ENCODE peak calls at places on chromosomes 1 and 21, in four cellular contexts. One of them, this sample, is unnamed.

GRCh38 chr1:43711524-43712386 is 4.4 kb downstream of the ST3GAL3 start:
- DNase-seq in SK-N-SH: no peak
- DNase-seq in HepG2: no peak
- DNase-seq in K562: no peak
- DNase-seq in this sample: no peak

GRCh38 chr1:228074954-228075730 is 7.4 kb upstream of the ARF1 start:
- DNase-seq in SK-N-SH: no peak
- DNase-seq in HepG2: no peak
- DNase-seq in K562: no peak
- DNase-seq in this sample: no peak

GRCh38 chr1:19955529-19956170 is 23.8 kb downstream of the PLA2G2A start:
- DNase-seq in SK-N-SH: no peak
- DNase-seq in HepG2: no peak
- DNase-seq in K562: no peak
- DNase-seq in this sample: no peak

GRCh38 chr1:2575801-2576663 is 10.5 kb upstream of the PRXL2B start:
- DNase-seq in SK-N-SH: no peak
- DNase-seq in HepG2: peak; percentile 78
- DNase-seq in K562: no peak
- DNase-seq in this sample: no peak

GRCh38 chr1:147515046-147515869 is 26.0 kb upstream of the BCL9 start:
- DNase-seq in SK-N-SH: no peak
- DNase-seq in HepG2: peak; percentile 87
- DNase-seq in K562: no peak
- DNase-seq in this sample: peak; percentile 62

GRCh38 chr1:18108313-18109057 is 887 bp downstream of the IGSF21 start:
- DNase-seq in SK-N-SH: peak; percentile 49
- DNase-seq in HepG2: no peak
- DNase-seq in K562: no peak
- DNase-seq in this sample: no peak

GRCh38 chr1:7560128-7560527 is 211.0 kb upstream of the VAMP3 start:
- DNase-seq in SK-N-SH: no peak
- DNase-seq in HepG2: no peak
- DNase-seq in K562: no peak
- DNase-seq in this sample: no peak

GRCh38 chr1:30682396-30683275 is 40.7 kb downstream of the MATN1 start:
- DNase-seq in SK-N-SH: no peak
- DNase-seq in HepG2: no peak
- DNase-seq in K562: no peak
- DNase-seq in this sample: no peak

GRCh38 chr21:42341776-42342542 is 8.8 kb downstream of the TFF2 start:
- DNase-seq in SK-N-SH: no peak
- DNase-seq in HepG2: no peak
- DNase-seq in K562: no peak
- DNase-seq in this sample: no peak

GRCh38 chr21:36550761-36551160 is 70.8 kb upstream of the CLDN14 start:
- DNase-seq in SK-N-SH: no peak
- DNase-seq in HepG2: no peak
- DNase-seq in K562: no peak
- DNase-seq in this sample: no peak

GRCh38 chr1:125085720-125086591 is 3901.2 kb downstream of the SRGAP2C start:
- DNase-seq in SK-N-SH: no peak
- DNase-seq in HepG2: no peak
- DNase-seq in K562: no peak
- DNase-seq in this sample: no peak

GRCh38 chr1:21590116-21590905 is 78.8 kb downstream of the RAP1GAP start:
- DNase-seq in SK-N-SH: peak; percentile 84
- DNase-seq in HepG2: no peak
- DNase-seq in K562: no peak
- DNase-seq in this sample: no peak

GRCh38 chr1:183515002-183515689 is 42.8 kb downstream of the SMG7 start:
- DNase-seq in SK-N-SH: no peak
- DNase-seq in HepG2: no peak
- DNase-seq in K562: no peak
- DNase-seq in this sample: no peak

GRCh38 chr1:203381151-203381751 is 30.3 kb upstream of the FMOD start:
- DNase-seq in SK-N-SH: no peak
- DNase-seq in HepG2: no peak
- DNase-seq in K562: no peak
- DNase-seq in this sample: no peak

GRCh38 chr1:203379831-203380230 is 28.9 kb upstream of the FMOD start:
- DNase-seq in SK-N-SH: no peak
- DNase-seq in HepG2: no peak
- DNase-seq in K562: no peak
- DNase-seq in this sample: no peak

GRCh38 chr1:203374023-203374422 is 23.1 kb upstream of the FMOD start:
- DNase-seq in SK-N-SH: no peak
- DNase-seq in HepG2: no peak
- DNase-seq in K562: no peak
- DNase-seq in this sample: no peak

GRCh38 chr1:203380395-203381150 is 29.7 kb upstream of the FMOD start:
- DNase-seq in SK-N-SH: no peak
- DNase-seq in HepG2: no peak
- DNase-seq in K562: no peak
- DNase-seq in this sample: no peak

GRCh38 chr1:203378529-203379271 is 27.8 kb upstream of the FMOD start:
- DNase-seq in SK-N-SH: no peak
- DNase-seq in HepG2: no peak
- DNase-seq in K562: no peak
- DNase-seq in this sample: no peak
- TF ChIP-seq ELF1 in SK-N-SH: no peak
- TF ChIP-seq ELF1 in HepG2: no peak
- TF ChIP-seq ELF1 in K562: no peak
- TF ChIP-seq ELF1 in this sample: no peak

GRCh38 chr1:87130437-87130836 is 198.2 kb upstream of the LMO4 start:
- DNase-seq in SK-N-SH: no peak
- DNase-seq in HepG2: no peak
- DNase-seq in K562: peak; percentile 22
- DNase-seq in this sample: no peak

GRCh38 chr1:87132664-87133000 is 196.0 kb upstream of the LMO4 start:
- DNase-seq in SK-N-SH: no peak
- DNase-seq in HepG2: no peak
- DNase-seq in K562: no peak
- DNase-seq in this sample: no peak

GRCh38 chr1:87129606-87130005 is 199.1 kb upstream of the LMO4 start:
- DNase-seq in SK-N-SH: no peak
- DNase-seq in HepG2: no peak
- DNase-seq in K562: no peak
- DNase-seq in this sample: no peak

GRCh38 chr1:87134061-87134460 is 194.6 kb upstream of the LMO4 start:
- DNase-seq in SK-N-SH: no peak
- DNase-seq in HepG2: no peak
- DNase-seq in K562: no peak
- DNase-seq in this sample: no peak

GRCh38 chr1:87131809-87132663 is 196.6 kb upstream of the LMO4 start:
- DNase-seq in SK-N-SH: peak; percentile 89
- DNase-seq in HepG2: peak; percentile 47
- DNase-seq in K562: peak; percentile 83
- DNase-seq in this sample: peak; percentile 35
- H3K27ac ChIP-seq in SK-N-SH: no peak overlapping the region
- H3K27ac ChIP-seq in HepG2: no peak overlapping the region
- H3K27ac ChIP-seq in K562: no peak overlapping the region
- H3K27ac ChIP-seq in this sample: no peak overlapping the region

GRCh38 chr1:111880866-111881837 is 108.3 kb downstream of the KCND3 start:
- DNase-seq in SK-N-SH: peak; percentile 52
- DNase-seq in HepG2: no peak
- DNase-seq in K562: no peak
- DNase-seq in this sample: no peak
- TF ChIP-seq ELF1 in SK-N-SH: no peak
- TF ChIP-seq ELF1 in HepG2: no peak
- TF ChIP-seq ELF1 in K562: no peak
- TF ChIP-seq ELF1 in this sample: no peak

DNA sequence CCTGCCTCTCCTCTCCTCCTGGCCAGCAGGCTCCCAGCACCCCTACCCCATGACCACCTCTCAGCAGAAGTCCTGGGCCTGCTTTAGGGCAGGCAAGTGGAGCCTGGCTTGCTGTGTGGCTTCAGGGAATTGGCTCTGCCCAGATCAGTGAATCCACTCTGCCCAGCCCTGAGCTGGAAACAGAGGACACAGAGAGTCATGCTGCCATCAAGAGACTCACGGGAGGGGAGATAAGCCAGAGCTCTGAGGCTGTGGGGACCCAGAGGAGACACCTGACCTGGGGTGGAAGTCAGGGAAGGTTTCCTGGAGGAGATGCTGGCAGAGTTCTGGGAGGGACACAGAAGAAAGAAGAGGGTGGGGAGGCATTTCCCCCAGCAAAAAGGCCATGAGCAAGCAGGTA is 54.2 kb downstream of the GLIS1 start:
- DNase-seq in SK-N-SH: no peak
- DNase-seq in HepG2: no peak
- DNase-seq in K562: no peak
- DNase-seq in this sample: no peak
- H3K27ac ChIP-seq in SK-N-SH: no peak overlapping the region
- H3K27ac ChIP-seq in HepG2: no peak overlapping the region
- H3K27ac ChIP-seq in K562: no peak overlapping the region
- H3K27ac ChIP-seq in this sample: no peak overlapping the region

GRCh38 chr1:219518168-219518905 is 94.6 kb downstream of the ZC3H11B start:
- DNase-seq in SK-N-SH: peak; percentile 29
- DNase-seq in HepG2: no peak
- DNase-seq in K562: no peak
- DNase-seq in this sample: no peak
- TF ChIP-seq ELF1 in SK-N-SH: peak; percentile 60
- TF ChIP-seq ELF1 in HepG2: no peak
- TF ChIP-seq ELF1 in K562: no peak
- TF ChIP-seq ELF1 in this sample: no peak

GRCh38 chr1:40944326-40944725 is 35.2 kb upstream of the CTPS1 start:
- DNase-seq in SK-N-SH: no peak
- DNase-seq in HepG2: peak; percentile 63
- DNase-seq in K562: no peak
- DNase-seq in this sample: no peak
- H3K27ac ChIP-seq in SK-N-SH: no peak overlapping the region
- H3K27ac ChIP-seq in HepG2: peak overlapping the region; percentile 49
- H3K27ac ChIP-seq in K562: no peak overlapping the region
- H3K27ac ChIP-seq in this sample: no peak overlapping the region

GRCh38 chr1:198462365-198463025 is 78.0 kb downstream of the ATP6V1G3 start:
- DNase-seq in SK-N-SH: no peak
- DNase-seq in HepG2: no peak
- DNase-seq in K562: no peak
- DNase-seq in this sample: no peak
- TF ChIP-seq ELF1 in SK-N-SH: no peak
- TF ChIP-seq ELF1 in HepG2: no peak
- TF ChIP-seq ELF1 in K562: no peak
- TF ChIP-seq ELF1 in this sample: no peak

GRCh38 chr1:155042789-155043188 is 8.3 kb upstream of the ADAM15 start:
- DNase-seq in SK-N-SH: no peak
- DNase-seq in HepG2: no peak
- DNase-seq in K562: no peak
- DNase-seq in this sample: no peak
- H3K27ac ChIP-seq in SK-N-SH: no peak overlapping the region
- H3K27ac ChIP-seq in HepG2: no peak overlapping the region
- H3K27ac ChIP-seq in K562: no peak overlapping the region
- H3K27ac ChIP-seq in this sample: no peak overlapping the region

DNA sequence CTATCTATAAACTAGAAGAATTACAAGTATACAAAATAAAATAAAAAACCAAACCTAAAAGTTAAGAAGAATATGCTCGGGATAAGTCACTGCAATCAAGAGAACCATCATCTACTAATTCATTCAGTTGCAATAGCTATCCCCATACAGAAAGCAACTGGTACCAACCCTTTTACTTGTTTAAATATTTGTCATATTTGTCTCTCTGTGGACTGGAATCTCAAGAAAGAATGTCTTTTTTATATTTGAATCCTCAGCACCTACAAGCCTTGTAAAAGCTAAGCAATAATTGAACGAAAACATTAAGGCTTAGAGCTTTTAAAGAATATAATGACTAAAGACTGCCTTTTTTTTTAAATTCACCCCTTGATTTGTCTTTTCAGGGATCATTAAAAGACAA is 7.9 kb downstream of the ODF2L start:
- DNase-seq in SK-N-SH: no peak
- DNase-seq in HepG2: no peak
- DNase-seq in K562: no peak
- DNase-seq in this sample: no peak
- TF ChIP-seq ELF1 in SK-N-SH: no peak
- TF ChIP-seq ELF1 in HepG2: no peak
- TF ChIP-seq ELF1 in K562: no peak
- TF ChIP-seq ELF1 in this sample: no peak